ENCODE peak calls at places on chromosomes 2 and 18, in seven cellular contexts. D, W, P, A, V, C and X are unnamed samples.

GRCh38 chr2:199977984-199978415 is 22.6 kb downstream of the MAIP1 start:
- DNase-seq in A (no peak), V (no peak), C (no peak), P (no peak), W (no peak), D (no peak), X (no peak)

GRCh38 chr18:31819106-31819924 is 58.6 kb upstream of the SLC25A52 start:
- DNase-seq in D (no peak), V (peak), P (no peak), C (no peak), W (no peak), A (no peak), X (no peak)

GRCh38 chr2:100401268-100401667 is 16.2 kb downstream of the CHST10 start:
- DNase-seq in P (no peak), A (no peak), D (no peak), C (no peak), V (no peak), W (no peak), X (no peak)

GRCh38 chr2:23545391-23545790 is 160.4 kb downstream of the KLHL29 start:
- DNase-seq in V (no peak), D (no peak), W (no peak), A (no peak), C (no peak), P (no peak), X (no peak)

GRCh38 chr2:84458436-84459027 is 548 bp downstream of the SUCLG1 start:
- DNase-seq in P (no peak), C (no peak), V (peak), D (no peak), A (no peak), W (peak), X (peak)

GRCh38 chr18:46134920-46135675 is 30.9 kb downstream of the HAUS1 start:
- DNase-seq in D (no peak), A (no peak), C (no peak), V (peak), P (no peak), W (no peak), X (no peak)

GRCh38 chr18:24766376-24766775 is 305.9 kb downstream of the HRH4 start:
- DNase-seq in V (no peak), C (no peak), W (no peak), P (no peak), A (no peak), D (no peak), X (no peak)

GRCh38 chr18:23986610-23987359 is 27.8 kb upstream of the TTC39C start:
- DNase-seq in A (peak), W (no peak), V (no peak), C (no peak), P (no peak), D (no peak), X (no peak)

GRCh38 chr18:78737006-78737915 is 242.4 kb upstream of the SALL3 start:
- DNase-seq in P (no peak), V (no peak), W (no peak), A (peak), C (no peak), D (no peak), X (no peak)

GRCh38 chr2:163732718-163733117 is 3.1 kb downstream of the FIGN start:
- DNase-seq in D (no peak), W (no peak), V (no peak), C (no peak), A (no peak), P (no peak), X (no peak)

GRCh38 chr2:45169339-45170190 is 160.3 kb upstream of the SIX2 start:
- DNase-seq in P (no peak), D (no peak), V (peak), A (no peak), C (no peak), W (no peak), X (no peak)

GRCh38 chr2:16756831-16757644 is 91.4 kb upstream of the CYRIA start:
- DNase-seq in W (peak), V (peak), D (peak), P (peak), C (peak), A (peak), X (no peak)

GRCh38 chr2:40213616-40214015 is 238.3 kb downstream of the SLC8A1 start:
- DNase-seq in W (no peak), C (no peak), P (no peak), A (no peak), D (no peak), V (no peak), X (no peak)

GRCh38 chr2:86052265-86052664 is 53.4 kb downstream of the POLR1A start:
- DNase-seq in P (no peak), W (no peak), A (no peak), V (no peak), D (no peak), C (no peak), X (no peak)

GRCh38 chr2:153477096-153477555 is 1.4 kb downstream of the RPRM start:
- DNase-seq in A (no peak), C (no peak), V (peak), P (no peak), W (no peak), D (no peak), X (no peak)

DNA sequence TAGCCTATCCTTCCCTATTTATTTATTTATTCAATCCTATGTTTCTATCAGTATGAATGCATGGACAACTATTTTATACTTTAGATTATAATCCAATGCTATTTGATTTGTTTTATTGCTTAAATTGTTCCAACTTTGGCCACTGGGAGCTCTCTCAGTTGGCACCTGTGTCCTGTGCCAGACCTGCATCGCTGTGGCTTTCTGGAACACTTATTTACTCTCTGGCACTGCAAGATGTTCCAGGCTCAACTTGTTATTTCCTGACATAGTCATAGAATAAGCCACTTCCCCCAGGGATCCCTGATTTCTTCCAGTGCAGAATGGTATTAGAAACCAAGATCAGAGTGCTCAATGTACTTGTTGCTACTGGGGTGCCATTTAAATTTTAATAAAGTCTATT is 5.8 kb downstream of the MC2R start:
- DNase-seq in V (no peak), D (no peak), P (no peak), W (no peak), A (no peak), C (no peak), X (no peak)
- TF ChIP-seq CTCF in V (no peak), D (no peak), P (no peak), W (no peak), A (no peak), C (no peak), X (no peak)

GRCh38 chr18:50973367-50974126 is 5.7 kb downstream of the ELAC1 start:
- DNase-seq in D (no peak), C (no peak), P (no peak), W (no peak), V (no peak), A (no peak), X (no peak)

GRCh38 chr18:50970006-50970405 is 2.2 kb downstream of the ELAC1 start:
- DNase-seq in P (no peak), W (no peak), D (no peak), C (no peak), A (no peak), V (no peak), X (no peak)

GRCh38 chr18:50969448-50969847 is 1.6 kb downstream of the ELAC1 start:
- DNase-seq in P (no peak), D (no peak), W (no peak), V (no peak), C (no peak), A (no peak), X (no peak)

GRCh38 chr18:50967714-50968661 is at the start of gene ELAC1:
- DNase-seq in C (peak), V (peak), A (peak), D (peak), W (peak), P (peak), X (no peak)
- TF ChIP-seq CTCF in C (no peak), V (no peak), A (no peak), D (peak), W (peak), P (peak), X (peak)

DNA sequence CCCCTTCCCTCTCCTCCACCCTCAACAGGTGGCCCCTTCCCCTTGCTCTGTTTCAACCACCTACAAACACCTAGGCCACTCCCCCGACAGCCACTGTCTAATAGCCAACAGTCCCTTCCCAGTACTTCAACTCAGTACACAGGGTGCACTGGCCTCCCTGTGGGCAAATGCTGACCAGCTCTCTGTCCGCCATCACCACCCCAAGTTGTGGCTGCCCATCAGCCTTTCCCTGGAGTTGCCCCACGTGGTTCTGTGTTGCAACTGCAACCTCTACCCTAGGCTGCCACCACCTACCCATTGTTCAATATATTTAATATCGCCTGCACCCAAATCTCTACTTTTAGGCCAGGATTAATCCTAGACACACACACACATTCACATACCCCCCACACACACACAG is 173.5 kb downstream of the MREG start:
- DNase-seq in D (no peak), V (no peak), P (no peak), A (no peak), C (no peak), W (no peak), X (no peak)
- TF ChIP-seq CTCF in D (no peak), V (no peak), P (no peak), A (no peak), C (no peak), W (no peak), X (no peak)

GRCh38 chr2:219254590-219255219 is 987 bp upstream of the TUBA4A start:
- DNase-seq in V (no peak), C (no peak), A (no peak), D (no peak), W (no peak), P (no peak), X (no peak)
- TF ChIP-seq CTCF in V (no peak), C (no peak), A (no peak), D (no peak), W (no peak), P (no peak), X (no peak)

GRCh38 chr2:108367014-108367413 is 10.7 kb upstream of the SULT1C4 start:
- DNase-seq in A (no peak), D (no peak), C (no peak), P (no peak), W (no peak), V (no peak), X (no peak)
- TF ChIP-seq CTCF in A (no peak), D (no peak), C (no peak), P (no peak), W (no peak), V (no peak), X (no peak)

GRCh38 chr2:11698009-11698922 is 28.3 kb upstream of the NTSR2 start:
- DNase-seq in W (peak), D (no peak), A (no peak), V (peak), P (peak), C (peak), X (no peak)
- TF ChIP-seq CTCF in W (no peak), D (no peak), A (no peak), V (no peak), P (peak), C (no peak), X (no peak)

GRCh38 chr2:41496908-41497307 is 550.9 kb upstream of the PKDCC start:
- DNase-seq in V (no peak), P (no peak), D (no peak), C (no peak), W (no peak), A (no peak), X (no peak)
- TF ChIP-seq CTCF in V (no peak), P (no peak), D (peak), C (no peak), W (no peak), A (peak), X (peak)

GRCh38 chr2:148565272-148565894 is 79.2 kb upstream of the EPC2 start:
- DNase-seq in P (no peak), W (no peak), A (peak), D (no peak), C (no peak), V (no peak), X (no peak)
- TF ChIP-seq CTCF in P (peak), W (no peak), A (peak), D (no peak), C (peak), V (peak), X (peak)